ENCODE peak calls at places on chromosomes 1 and 21, in five cellular contexts. Y is NCI-H510A treated with DMSO at 0.1 percent for 48 hours; F is aorta; H is NCI-H2171; R is activated gamma-delta T cell treated with anti-CD3 and anti-CD28 coated beads, Interleukin-2, amount 50 U/mL, for 16 hours. D is an unnamed sample.

GRCh38 chr1:69836961-69837636 is 269.4 kb downstream of the LRRC7 start:
- DNase-seq in Y (no peak), F (no peak), H (no peak), R (no peak), D (no peak)

GRCh38 chr1:94259635-94260289 is 22.4 kb upstream of the ARHGAP29 start:
- DNase-seq in Y (no peak), F (no peak), H (no peak), R (no peak), D (no peak)

GRCh38 chr1:202037706-202038296 is 27.4 kb downstream of the ELF3 start:
- DNase-seq in Y (no peak), F (no peak), H (peak), R (no peak), D (no peak)

GRCh38 chr1:34360574-34360973 is 183.9 kb downstream of the C1orf94 start:
- DNase-seq in Y (no peak), F (no peak), H (no peak), R (no peak), D (no peak)

GRCh38 chr1:68704800-68705443 is 208.0 kb upstream of the DEPDC1 start:
- DNase-seq in Y (no peak), F (no peak), H (no peak), R (no peak), D (no peak)

GRCh38 chr1:31196685-31197084 is 43.0 kb downstream of the NKAIN1 start:
- DNase-seq in Y (no peak), F (no peak), H (no peak), R (no peak), D (no peak)

GRCh38 chr1:235511470-235512240 is 7.4 kb upstream of the B3GALNT2 start:
- DNase-seq in Y (no peak), F (no peak), H (no peak), R (no peak), D (no peak)

GRCh38 chr21:42313501-42313969 is 1.7 kb downstream of the TFF3 start:
- DNase-seq in Y (peak), F (no peak), H (no peak), R (no peak), D (no peak)

GRCh38 chr1:63534406-63534805 is 11.1 kb downstream of the EFCAB7 start:
- DNase-seq in Y (no peak), F (no peak), H (no peak), R (no peak), D (no peak)

GRCh38 chr1:11501906-11502485 is 23.0 kb downstream of the DISP3 start:
- DNase-seq in Y (no peak), F (no peak), H (no peak), R (no peak), D (no peak)

GRCh38 chr21:45828580-45829565 is 152.7 kb upstream of the COL6A1 start:
- DNase-seq in Y (no peak), F (no peak), H (no peak), R (no peak), D (no peak)

GRCh38 chr1:193031431-193031830 is 27.7 kb downstream of the UCHL5 start:
- DNase-seq in Y (no peak), F (no peak), H (no peak), R (no peak), D (no peak)

GRCh38 chr1:159091547-159092397 is 15.2 kb upstream of the AIM2 start:
- DNase-seq in Y (no peak), F (no peak), H (no peak), R (no peak), D (no peak)

GRCh38 chr1:57204942-57205787 is 218.7 kb downstream of the DAB1 start:
- DNase-seq in Y (no peak), F (no peak), H (no peak), R (no peak), D (no peak)

GRCh38 chr1:65425697-65426096 is 5.2 kb downstream of the LEPR start:
- DNase-seq in Y (no peak), F (no peak), H (no peak), R (no peak), D (no peak)

GRCh38 chr1:25199876-25200620 is 32.3 kb downstream of the SYF2 start:
- DNase-seq in Y (no peak), F (no peak), H (peak), R (no peak), D (no peak)

D was measured in NCI-H1436 treated with DMSO at 0.1 percent for 48 hours.